ENCODE peak calls at places on chromosomes 1 and 21, in seven cellular contexts. Q, I, Z, T, N, H and L are unnamed samples.

GRCh38 chr1:182841368-182841988 is 2.3 kb downstream of the DHX9 start:
- DNase-seq in Q (no peak), I (no peak), Z (no peak), T (peak; percentile 63), N (no peak), H (no peak), L (no peak)

GRCh38 chr1:159746676-159747075 is 32.3 kb upstream of the CRP start:
- DNase-seq in Q (no peak), I (no peak), Z (no peak), T (no peak), N (no peak), H (peak; percentile 45), L (no peak)

GRCh38 chr1:87410771-87411170 is 82.1 kb downstream of the LMO4 start:
- DNase-seq in Q (no peak), I (peak; percentile 81), Z (no peak), T (peak; percentile 94), N (no peak), H (no peak), L (no peak)

GRCh38 chr1:241424480-241424971 is 67.5 kb upstream of the RGS7 start:
- DNase-seq in Q (no peak), I (no peak), Z (no peak), T (no peak), N (no peak), H (no peak), L (no peak)

GRCh38 chr21:41830764-41831452 is 48.2 kb downstream of the PRDM15 start:
- DNase-seq in Q (no peak), I (no peak), Z (no peak), T (no peak), N (peak; percentile 37), H (no peak), L (no peak)

GRCh38 chr1:17212487-17213121 is 7.7 kb downstream of the PADI1 start:
- DNase-seq in Q (peak; percentile 70), I (no peak), Z (peak; percentile 74), T (peak; percentile 56), N (no peak), H (no peak), L (peak; percentile 89)

GRCh38 chr1:33378976-33379375 is 51.9 kb downstream of the PHC2 start:
- DNase-seq in Q (no peak), I (no peak), Z (no peak), T (peak; percentile 9), N (no peak), H (no peak), L (no peak)

GRCh38 chr1:22500476-22500875 is 48.8 kb downstream of the ZBTB40 start:
- DNase-seq in Q (no peak), I (peak; percentile 71), Z (no peak), T (peak; percentile 92), N (no peak), H (peak; percentile 60), L (peak; percentile 8)

GRCh38 chr21:41112740-41113692 is 54.9 kb upstream of the BACE2 start:
- DNase-seq in Q (no peak), I (no peak), Z (peak; percentile 17), T (peak; percentile 31), N (no peak), H (no peak), L (no peak)

GRCh38 chr1:218865591-218865990 is 308.1 kb upstream of the LYPLAL1 start:
- DNase-seq in Q (no peak), I (no peak), Z (no peak), T (no peak), N (no peak), H (no peak), L (no peak)

GRCh38 chr1:186404454-186405051 is 28.9 kb downstream of the ODR4 start:
- DNase-seq in Q (peak; percentile 25), I (peak; percentile 50), Z (peak; percentile 24), T (peak; percentile 58), N (no peak), H (peak; percentile 82), L (no peak)

GRCh38 chr1:236844499-236845271 is 49.6 kb downstream of the MTR start:
- DNase-seq in Q (no peak), I (no peak), Z (no peak), T (no peak), N (no peak), H (no peak), L (no peak)

GRCh38 chr1:156852414-156852874 is 6.5 kb downstream of the INSRR start:
- DNase-seq in Q (no peak), I (peak; percentile 97), Z (no peak), T (peak; percentile 100), N (no peak), H (no peak), L (no peak)

GRCh38 chr1:231629132-231629531 is 2.5 kb downstream of the DISC1 start:
- DNase-seq in Q (peak; percentile 15), I (no peak), Z (peak; percentile 36), T (no peak), N (no peak), H (peak; percentile 13), L (peak; percentile 30)

GRCh38 chr1:54542120-54542961 is 5.7 kb upstream of the ACOT11 start:
- DNase-seq in Q (peak; percentile 57), I (peak; percentile 49), Z (peak; percentile 61), T (peak; percentile 91), N (peak; percentile 92), H (no peak), L (peak; percentile 73)

GRCh38 chr1:204560590-204560989 is 44.4 kb downstream of the MDM4 start:
- DNase-seq in Q (no peak), I (no peak), Z (no peak), T (peak; percentile 36), N (no peak), H (no peak), L (no peak)

GRCh38 chr1:10888791-10889627 is 92.6 kb upstream of the CASZ1 start:
- DNase-seq in Q (no peak), I (peak; percentile 88), Z (no peak), T (peak; percentile 46), N (no peak), H (no peak), L (no peak)

GRCh38 chr1:231636157-231636556 is 9.6 kb downstream of the DISC1 start:
- DNase-seq in Q (no peak), I (no peak), Z (no peak), T (peak; percentile 30), N (no peak), H (no peak), L (no peak)